ENCODE peak calls at places on chromosomes 6 and 20, in ten cellular contexts. W is DMS153, J is small intestine, E is T-cell, S is activated T-cell treated with anti-CD3 and anti-CD28 coated beads for 1 hour, X is NCI-H2227 treated with DMSO at 0.1 percent for 48 hours, D is fibroblast of lung, Y is SW 1271, L is GM23248, B is NCI-H1417. A is an unnamed sample.

GRCh38 chr20:17786221-17786718 is 86.5 kb downstream of the BANF2 start:
- DNase-seq in W (no peak), X (no peak), J (no peak), Y (no peak), S (no peak), D (peak), B (no peak), E (no peak), L (peak), A (no peak)

GRCh38 chr6:41571066-41571780 is 25.0 kb downstream of the FOXP4 start:
- DNase-seq in D (no peak), S (no peak), X (no peak), B (no peak), W (no peak), E (no peak), J (no peak), Y (no peak), L (peak), A (no peak)

GRCh38 chr20:63858393-63859165 is 2.7 kb upstream of the ABHD16B start:
- DNase-seq in W (no peak), Y (no peak), L (peak), S (no peak), D (peak), X (no peak), B (peak), E (no peak), J (no peak), A (no peak)

GRCh38 chr6:5439749-5440148 is 178.4 kb downstream of the FARS2 start:
- DNase-seq in J (no peak), S (no peak), X (no peak), D (peak), W (no peak), E (no peak), L (no peak), B (peak), Y (no peak), A (no peak)

GRCh38 chr6:110033749-110034636 is 55.9 kb downstream of the GPR6 start:
- DNase-seq in L (no peak), B (no peak), W (no peak), S (no peak), E (no peak), Y (no peak), D (no peak), J (no peak), X (no peak), A (no peak)

GRCh38 chr6:168574075-168574698 is 133.2 kb downstream of the SMOC2 start:
- DNase-seq in W (no peak), B (no peak), X (no peak), D (no peak), J (no peak), S (no peak), E (no peak), Y (no peak), L (no peak), A (no peak)

GRCh38 chr6:139979021-139979721 is 604.7 kb upstream of the CITED2 start:
- DNase-seq in Y (no peak), J (no peak), S (no peak), X (no peak), W (no peak), E (no peak), D (no peak), L (no peak), B (no peak), A (no peak)

GRCh38 chr6:147194652-147195403 is 9.4 kb upstream of the STXBP5 start:
- DNase-seq in E (no peak), S (no peak), L (peak), Y (no peak), B (no peak), J (no peak), D (peak), W (no peak), X (no peak), A (no peak)

GRCh38 chr20:2051920-2052319 is 49.7 kb upstream of the STK35 start:
- DNase-seq in J (no peak), D (no peak), W (no peak), S (no peak), Y (no peak), L (no peak), E (no peak), B (no peak), X (no peak), A (no peak)

GRCh38 chr6:43608310-43608763 is 20.7 kb downstream of the GTPBP2 start:
- DNase-seq in J (peak), Y (peak), X (peak), E (peak), B (peak), S (peak), L (peak), D (peak), W (peak), A (peak)

GRCh38 chr6:30882764-30883475 is 1.4 kb upstream of the DDR1 start:
- DNase-seq in S (no peak), L (no peak), J (peak), W (peak), D (no peak), Y (no peak), X (peak), B (peak), E (no peak), A (peak)

GRCh38 chr6:2596222-2596621 is 154.5 kb downstream of the MYLK4 start:
- DNase-seq in E (no peak), W (no peak), S (no peak), Y (no peak), B (peak), D (no peak), L (no peak), J (no peak), X (no peak), A (no peak)

GRCh38 chr6:33750244-33750991 is 3.7 kb upstream of the IP6K3 start:
- DNase-seq in X (no peak), E (no peak), J (no peak), B (no peak), D (peak), Y (no peak), L (peak), W (no peak), S (no peak), A (no peak)

GRCh38 chr6:98836962-98837944 is 2.9 kb downstream of the POU3F2 start:
- DNase-seq in X (no peak), L (no peak), W (no peak), S (no peak), J (no peak), D (no peak), Y (no peak), B (peak), E (no peak), A (no peak)

GRCh38 chr6:24394777-24395437 is 7.8 kb upstream of the MRS2 start:
- DNase-seq in S (no peak), Y (no peak), D (peak), W (no peak), E (no peak), X (no peak), L (peak), B (no peak), J (no peak), A (no peak)

GRCh38 chr20:1688886-1689538 is 31.4 kb upstream of the SIRPG start:
- DNase-seq in W (no peak), B (no peak), Y (no peak), L (no peak), S (no peak), E (no peak), D (no peak), X (no peak), J (no peak), A (no peak)

GRCh38 chr6:6646859-6647258 is 58.3 kb downstream of the LY86 start:
- DNase-seq in E (no peak), L (no peak), Y (no peak), D (no peak), X (no peak), B (no peak), S (no peak), J (no peak), W (no peak), A (no peak)

GRCh38 chr6:150998992-150999975 is 133.8 kb downstream of the MTHFD1L start:
- DNase-seq in J (no peak), S (no peak), L (peak), Y (no peak), D (peak), W (no peak), B (no peak), X (no peak), E (no peak), A (no peak)

GRCh38 chr20:19881080-19881840 is 123.2 kb downstream of the RIN2 start:
- DNase-seq in W (no peak), J (no peak), D (no peak), Y (no peak), X (no peak), L (no peak), B (no peak), S (no peak), E (no peak), A (no peak)

GRCh38 chr6:81166770-81167169 is 585.7 kb downstream of the TENT5A start:
- DNase-seq in X (no peak), D (peak), S (no peak), J (no peak), Y (no peak), L (peak), E (no peak), W (no peak), B (no peak), A (no peak)

GRCh38 chr20:1324598-1325172 is 4.3 kb downstream of the SDCBP2 start:
- DNase-seq in J (no peak), B (no peak), Y (no peak), L (peak), S (peak), X (peak), D (peak), E (no peak), W (no peak), A (no peak)

GRCh38 chr6:3812596-3812995 is 36.6 kb upstream of the FAM50B start:
- DNase-seq in B (no peak), L (no peak), S (no peak), Y (no peak), D (no peak), X (no peak), E (no peak), W (no peak), J (no peak), A (no peak)

GRCh38 chr6:55395836-55396235 is 68.6 kb downstream of the GFRAL start:
- DNase-seq in Y (no peak), D (peak), J (no peak), S (no peak), W (no peak), L (no peak), B (no peak), E (no peak), X (no peak), A (no peak)

GRCh38 chr20:10761232-10761631 is 87.4 kb upstream of the JAG1 start:
- DNase-seq in Y (no peak), J (peak), E (no peak), S (no peak), X (no peak), D (peak), W (no peak), B (no peak), L (no peak), A (no peak)

GRCh38 chr6:110950443-110950842 is 8.1 kb upstream of the GTF3C6 start:
- DNase-seq in Y (no peak), D (no peak), J (no peak), X (no peak), E (no peak), L (no peak), W (no peak), S (no peak), B (no peak), A (no peak)

GRCh38 chr6:162489406-162489976 is 238.1 kb downstream of the PRKN start:
- DNase-seq in L (no peak), B (no peak), W (no peak), E (no peak), Y (no peak), X (no peak), S (no peak), J (no peak), D (no peak), A (no peak)

GRCh38 chr20:40192529-40192928 is 496.5 kb downstream of the MAFB start:
- DNase-seq in D (no peak), W (no peak), S (no peak), B (no peak), L (no peak), X (no peak), J (no peak), Y (no peak), E (no peak), A (no peak)

GRCh38 chr6:23343610-23344306 is 774.4 kb downstream of the HDGFL1 start:
- DNase-seq in Y (no peak), X (no peak), S (no peak), L (no peak), B (no peak), D (no peak), W (no peak), J (no peak), E (no peak), A (no peak)

GRCh38 chr6:34285571-34285970 is 36.8 kb upstream of the SMIM29 start:
- DNase-seq in B (no peak), Y (no peak), J (no peak), S (no peak), D (no peak), L (no peak), W (no peak), E (no peak), X (no peak), A (no peak)

GRCh38 chr20:35643045-35643444 is 21.7 kb downstream of the CPNE1 start:
- DNase-seq in W (no peak), X (no peak), B (no peak), D (no peak), E (no peak), L (no peak), S (no peak), J (no peak), Y (no peak), A (no peak)

GRCh38 chr6:140858381-140858971 is 1274.2 kb upstream of the GJE1 start:
- DNase-seq in B (peak), W (no peak), J (no peak), X (no peak), E (no peak), Y (no peak), D (no peak), S (no peak), L (peak), A (no peak)

A was measured in CD8-positive, alpha-beta T cell.